ENCODE peak calls at places on chromosome 11, in seven cellular contexts. One of them, this sample, is unnamed.
A peak's percentile ranks its signal among the peaks of the same experiment; 100 is the strongest.

GRCh38 chr11:118918686-118919280 is 6.9 kb downstream of the BCL9L start:
- DNase-seq in stimulated activated CD4-positive, alpha-beta T cell treated with anti-CD3 and anti-CD28 coated beads, Interleukin-1b, Interleukin-23, amount 100 ng/mL, for 24 hours: no peak
- DNase-seq in Calu3: no peak
- DNase-seq in stimulated activated CD8-positive, alpha-beta memory T cell treated with anti-CD3 and anti-CD28 coated beads, Interleukin-7, amount 100 ng/mL, for 24 hours: no peak
- DNase-seq in iPS-NIHi11: no peak
- DNase-seq in GM13977: no peak
- DNase-seq in T-helper 2 cell: peak; percentile 40
- DNase-seq in this sample: no peak

GRCh38 chr11:117572129-117572528 is 224.9 kb downstream of the DSCAML1 start:
- DNase-seq in T-helper 2 cell: no peak
- DNase-seq in stimulated activated CD4-positive, alpha-beta T cell treated with anti-CD3 and anti-CD28 coated beads, Interleukin-1b, Interleukin-23, amount 100 ng/mL, for 24 hours: no peak
- DNase-seq in GM13977: no peak
- DNase-seq in stimulated activated CD8-positive, alpha-beta memory T cell treated with anti-CD3 and anti-CD28 coated beads, Interleukin-7, amount 100 ng/mL, for 24 hours: no peak
- DNase-seq in Calu3: no peak
- DNase-seq in iPS-NIHi11: no peak
- DNase-seq in this sample: no peak

GRCh38 chr11:106717222-106717621 is 301.1 kb downstream of the GUCY1A2 start:
- DNase-seq in stimulated activated CD8-positive, alpha-beta memory T cell treated with anti-CD3 and anti-CD28 coated beads, Interleukin-7, amount 100 ng/mL, for 24 hours: no peak
- DNase-seq in T-helper 2 cell: no peak
- DNase-seq in iPS-NIHi11: no peak
- DNase-seq in stimulated activated CD4-positive, alpha-beta T cell treated with anti-CD3 and anti-CD28 coated beads, Interleukin-1b, Interleukin-23, amount 100 ng/mL, for 24 hours: no peak
- DNase-seq in Calu3: no peak
- DNase-seq in GM13977: no peak
- DNase-seq in this sample: no peak

GRCh38 chr11:61331636-61332035 is 1.3 kb downstream of the DDB1 start:
- DNase-seq in Calu3: no peak
- DNase-seq in stimulated activated CD8-positive, alpha-beta memory T cell treated with anti-CD3 and anti-CD28 coated beads, Interleukin-7, amount 100 ng/mL, for 24 hours: no peak
- DNase-seq in T-helper 2 cell: no peak
- DNase-seq in stimulated activated CD4-positive, alpha-beta T cell treated with anti-CD3 and anti-CD28 coated beads, Interleukin-1b, Interleukin-23, amount 100 ng/mL, for 24 hours: no peak
- DNase-seq in iPS-NIHi11: no peak
- DNase-seq in GM13977: no peak
- DNase-seq in this sample: no peak

GRCh38 chr11:68033708-68034045 is 3.2 kb downstream of the NDUFS8 start:
- DNase-seq in iPS-NIHi11: no peak
- DNase-seq in stimulated activated CD8-positive, alpha-beta memory T cell treated with anti-CD3 and anti-CD28 coated beads, Interleukin-7, amount 100 ng/mL, for 24 hours: no peak
- DNase-seq in T-helper 2 cell: no peak
- DNase-seq in stimulated activated CD4-positive, alpha-beta T cell treated with anti-CD3 and anti-CD28 coated beads, Interleukin-1b, Interleukin-23, amount 100 ng/mL, for 24 hours: no peak
- DNase-seq in GM13977: no peak
- DNase-seq in Calu3: no peak
- DNase-seq in this sample: no peak

GRCh38 chr11:87012089-87012488 is 25.6 kb upstream of the TMEM135 start:
- DNase-seq in stimulated activated CD8-positive, alpha-beta memory T cell treated with anti-CD3 and anti-CD28 coated beads, Interleukin-7, amount 100 ng/mL, for 24 hours: no peak
- DNase-seq in Calu3: no peak
- DNase-seq in iPS-NIHi11: no peak
- DNase-seq in stimulated activated CD4-positive, alpha-beta T cell treated with anti-CD3 and anti-CD28 coated beads, Interleukin-1b, Interleukin-23, amount 100 ng/mL, for 24 hours: no peak
- DNase-seq in T-helper 2 cell: no peak
- DNase-seq in GM13977: no peak
- DNase-seq in this sample: no peak

GRCh38 chr11:113110046-113110445 is 148.8 kb downstream of the NCAM1 start:
- DNase-seq in iPS-NIHi11: no peak
- DNase-seq in T-helper 2 cell: no peak
- DNase-seq in Calu3: no peak
- DNase-seq in stimulated activated CD4-positive, alpha-beta T cell treated with anti-CD3 and anti-CD28 coated beads, Interleukin-1b, Interleukin-23, amount 100 ng/mL, for 24 hours: no peak
- DNase-seq in stimulated activated CD8-positive, alpha-beta memory T cell treated with anti-CD3 and anti-CD28 coated beads, Interleukin-7, amount 100 ng/mL, for 24 hours: no peak
- DNase-seq in GM13977: no peak
- DNase-seq in this sample: no peak

GRCh38 chr11:74033046-74033445 is 24.2 kb upstream of the UCP3 start:
- DNase-seq in stimulated activated CD4-positive, alpha-beta T cell treated with anti-CD3 and anti-CD28 coated beads, Interleukin-1b, Interleukin-23, amount 100 ng/mL, for 24 hours: no peak
- DNase-seq in iPS-NIHi11: no peak
- DNase-seq in T-helper 2 cell: no peak
- DNase-seq in stimulated activated CD8-positive, alpha-beta memory T cell treated with anti-CD3 and anti-CD28 coated beads, Interleukin-7, amount 100 ng/mL, for 24 hours: no peak
- DNase-seq in GM13977: no peak
- DNase-seq in Calu3: no peak
- DNase-seq in this sample: no peak

GRCh38 chr11:121237686-121238658 is 54.6 kb upstream of the SC5D start:
- DNase-seq in GM13977: no peak
- DNase-seq in stimulated activated CD4-positive, alpha-beta T cell treated with anti-CD3 and anti-CD28 coated beads, Interleukin-1b, Interleukin-23, amount 100 ng/mL, for 24 hours: no peak
- DNase-seq in iPS-NIHi11: no peak
- DNase-seq in Calu3: no peak
- DNase-seq in T-helper 2 cell: peak; percentile 69
- DNase-seq in stimulated activated CD8-positive, alpha-beta memory T cell treated with anti-CD3 and anti-CD28 coated beads, Interleukin-7, amount 100 ng/mL, for 24 hours: no peak
- DNase-seq in this sample: no peak

GRCh38 chr11:1205987-1206331 is 16.9 kb upstream of the MUC5B start:
- DNase-seq in stimulated activated CD4-positive, alpha-beta T cell treated with anti-CD3 and anti-CD28 coated beads, Interleukin-1b, Interleukin-23, amount 100 ng/mL, for 24 hours: no peak
- DNase-seq in GM13977: no peak
- DNase-seq in T-helper 2 cell: no peak
- DNase-seq in stimulated activated CD8-positive, alpha-beta memory T cell treated with anti-CD3 and anti-CD28 coated beads, Interleukin-7, amount 100 ng/mL, for 24 hours: no peak
- DNase-seq in iPS-NIHi11: no peak
- DNase-seq in Calu3: no peak
- DNase-seq in this sample: no peak

GRCh38 chr11:119942021-119942420 is 195.9 kb downstream of the TRIM29 start:
- DNase-seq in Calu3: no peak
- DNase-seq in GM13977: no peak
- DNase-seq in T-helper 2 cell: no peak
- DNase-seq in iPS-NIHi11: peak; percentile 31
- DNase-seq in stimulated activated CD8-positive, alpha-beta memory T cell treated with anti-CD3 and anti-CD28 coated beads, Interleukin-7, amount 100 ng/mL, for 24 hours: no peak
- DNase-seq in stimulated activated CD4-positive, alpha-beta T cell treated with anti-CD3 and anti-CD28 coated beads, Interleukin-1b, Interleukin-23, amount 100 ng/mL, for 24 hours: no peak
- DNase-seq in this sample: no peak

GRCh38 chr11:8234425-8234821 is 29.3 kb downstream of the LMO1 start:
- DNase-seq in iPS-NIHi11: no peak
- DNase-seq in Calu3: peak; percentile 36
- DNase-seq in GM13977: no peak
- DNase-seq in T-helper 2 cell: no peak
- DNase-seq in stimulated activated CD4-positive, alpha-beta T cell treated with anti-CD3 and anti-CD28 coated beads, Interleukin-1b, Interleukin-23, amount 100 ng/mL, for 24 hours: no peak
- DNase-seq in stimulated activated CD8-positive, alpha-beta memory T cell treated with anti-CD3 and anti-CD28 coated beads, Interleukin-7, amount 100 ng/mL, for 24 hours: no peak
- DNase-seq in this sample: no peak

GRCh38 chr11:122240621-122241020 is 124.6 kb upstream of the BLID start:
- DNase-seq in stimulated activated CD4-positive, alpha-beta T cell treated with anti-CD3 and anti-CD28 coated beads, Interleukin-1b, Interleukin-23, amount 100 ng/mL, for 24 hours: no peak
- DNase-seq in stimulated activated CD8-positive, alpha-beta memory T cell treated with anti-CD3 and anti-CD28 coated beads, Interleukin-7, amount 100 ng/mL, for 24 hours: no peak
- DNase-seq in T-helper 2 cell: no peak
- DNase-seq in iPS-NIHi11: no peak
- DNase-seq in GM13977: no peak
- DNase-seq in Calu3: no peak
- DNase-seq in this sample: no peak

GRCh38 chr11:13720940-13721339 is 52.5 kb downstream of the FAR1 start:
- DNase-seq in T-helper 2 cell: no peak
- DNase-seq in Calu3: no peak
- DNase-seq in stimulated activated CD8-positive, alpha-beta memory T cell treated with anti-CD3 and anti-CD28 coated beads, Interleukin-7, amount 100 ng/mL, for 24 hours: no peak
- DNase-seq in iPS-NIHi11: no peak
- DNase-seq in stimulated activated CD4-positive, alpha-beta T cell treated with anti-CD3 and anti-CD28 coated beads, Interleukin-1b, Interleukin-23, amount 100 ng/mL, for 24 hours: no peak
- DNase-seq in GM13977: no peak
- DNase-seq in this sample: no peak

GRCh38 chr11:33402066-33402465 is 144.9 kb downstream of the HIPK3 start:
- DNase-seq in T-helper 2 cell: no peak
- DNase-seq in stimulated activated CD4-positive, alpha-beta T cell treated with anti-CD3 and anti-CD28 coated beads, Interleukin-1b, Interleukin-23, amount 100 ng/mL, for 24 hours: no peak
- DNase-seq in iPS-NIHi11: peak; percentile 31
- DNase-seq in stimulated activated CD8-positive, alpha-beta memory T cell treated with anti-CD3 and anti-CD28 coated beads, Interleukin-7, amount 100 ng/mL, for 24 hours: no peak
- DNase-seq in Calu3: no peak
- DNase-seq in GM13977: no peak
- DNase-seq in this sample: no peak

GRCh38 chr11:516400-516799 is 9.4 kb upstream of the RNH1 start:
- DNase-seq in Calu3: no peak
- DNase-seq in stimulated activated CD4-positive, alpha-beta T cell treated with anti-CD3 and anti-CD28 coated beads, Interleukin-1b, Interleukin-23, amount 100 ng/mL, for 24 hours: no peak
- DNase-seq in GM13977: no peak
- DNase-seq in T-helper 2 cell: no peak
- DNase-seq in iPS-NIHi11: no peak
- DNase-seq in stimulated activated CD8-positive, alpha-beta memory T cell treated with anti-CD3 and anti-CD28 coated beads, Interleukin-7, amount 100 ng/mL, for 24 hours: no peak
- DNase-seq in this sample: no peak

GRCh38 chr11:15159085-15159484 is 44.4 kb downstream of the INSC start:
- DNase-seq in T-helper 2 cell: peak; percentile 5
- DNase-seq in Calu3: peak; percentile 12
- DNase-seq in stimulated activated CD4-positive, alpha-beta T cell treated with anti-CD3 and anti-CD28 coated beads, Interleukin-1b, Interleukin-23, amount 100 ng/mL, for 24 hours: no peak
- DNase-seq in GM13977: peak; percentile 40
- DNase-seq in iPS-NIHi11: peak; percentile 52
- DNase-seq in stimulated activated CD8-positive, alpha-beta memory T cell treated with anti-CD3 and anti-CD28 coated beads, Interleukin-7, amount 100 ng/mL, for 24 hours: no peak
- DNase-seq in this sample: peak; percentile 28

GRCh38 chr11:4090258-4090657 is 4.3 kb upstream of the RRM1 start:
- DNase-seq in stimulated activated CD8-positive, alpha-beta memory T cell treated with anti-CD3 and anti-CD28 coated beads, Interleukin-7, amount 100 ng/mL, for 24 hours: no peak
- DNase-seq in T-helper 2 cell: peak; percentile 90
- DNase-seq in stimulated activated CD4-positive, alpha-beta T cell treated with anti-CD3 and anti-CD28 coated beads, Interleukin-1b, Interleukin-23, amount 100 ng/mL, for 24 hours: no peak
- DNase-seq in iPS-NIHi11: no peak
- DNase-seq in GM13977: no peak
- DNase-seq in Calu3: no peak
- DNase-seq in this sample: no peak

GRCh38 chr11:102604011-102604410 is 21.1 kb downstream of the MMP20 start:
- DNase-seq in GM13977: no peak
- DNase-seq in T-helper 2 cell: no peak
- DNase-seq in iPS-NIHi11: no peak
- DNase-seq in Calu3: no peak
- DNase-seq in stimulated activated CD4-positive, alpha-beta T cell treated with anti-CD3 and anti-CD28 coated beads, Interleukin-1b, Interleukin-23, amount 100 ng/mL, for 24 hours: no peak
- DNase-seq in stimulated activated CD8-positive, alpha-beta memory T cell treated with anti-CD3 and anti-CD28 coated beads, Interleukin-7, amount 100 ng/mL, for 24 hours: no peak
- DNase-seq in this sample: no peak

GRCh38 chr11:66787934-66788758 is 55.1 kb upstream of the RCE1 start:
- DNase-seq in T-helper 2 cell: no peak
- DNase-seq in stimulated activated CD4-positive, alpha-beta T cell treated with anti-CD3 and anti-CD28 coated beads, Interleukin-1b, Interleukin-23, amount 100 ng/mL, for 24 hours: no peak
- DNase-seq in GM13977: no peak
- DNase-seq in Calu3: no peak
- DNase-seq in stimulated activated CD8-positive, alpha-beta memory T cell treated with anti-CD3 and anti-CD28 coated beads, Interleukin-7, amount 100 ng/mL, for 24 hours: no peak
- DNase-seq in iPS-NIHi11: no peak
- DNase-seq in this sample: no peak

GRCh38 chr11:44592125-44592643 is 26.7 kb downstream of the CD82 start:
- DNase-seq in stimulated activated CD8-positive, alpha-beta memory T cell treated with anti-CD3 and anti-CD28 coated beads, Interleukin-7, amount 100 ng/mL, for 24 hours: no peak
- DNase-seq in stimulated activated CD4-positive, alpha-beta T cell treated with anti-CD3 and anti-CD28 coated beads, Interleukin-1b, Interleukin-23, amount 100 ng/mL, for 24 hours: no peak
- DNase-seq in T-helper 2 cell: no peak
- DNase-seq in iPS-NIHi11: no peak
- DNase-seq in Calu3: no peak
- DNase-seq in GM13977: no peak
- DNase-seq in this sample: no peak

GRCh38 chr11:68950268-68950667 is 30.5 kb downstream of the MRGPRD start:
- DNase-seq in stimulated activated CD8-positive, alpha-beta memory T cell treated with anti-CD3 and anti-CD28 coated beads, Interleukin-7, amount 100 ng/mL, for 24 hours: no peak
- DNase-seq in stimulated activated CD4-positive, alpha-beta T cell treated with anti-CD3 and anti-CD28 coated beads, Interleukin-1b, Interleukin-23, amount 100 ng/mL, for 24 hours: no peak
- DNase-seq in T-helper 2 cell: peak; percentile 33
- DNase-seq in GM13977: no peak
- DNase-seq in iPS-NIHi11: peak; percentile 86
- DNase-seq in Calu3: no peak
- DNase-seq in this sample: peak; percentile 62

GRCh38 chr11:59216654-59217640 is 4.2 kb upstream of the MPEG1 start:
- DNase-seq in GM13977: peak; percentile 56
- DNase-seq in Calu3: peak; percentile 22
- DNase-seq in T-helper 2 cell: peak; percentile 13
- DNase-seq in iPS-NIHi11: no peak
- DNase-seq in stimulated activated CD4-positive, alpha-beta T cell treated with anti-CD3 and anti-CD28 coated beads, Interleukin-1b, Interleukin-23, amount 100 ng/mL, for 24 hours: no peak
- DNase-seq in stimulated activated CD8-positive, alpha-beta memory T cell treated with anti-CD3 and anti-CD28 coated beads, Interleukin-7, amount 100 ng/mL, for 24 hours: no peak
- DNase-seq in this sample: peak; percentile 50

GRCh38 chr11:113664069-113664980 is 41.8 kb downstream of the TMPRSS5 start:
- DNase-seq in T-helper 2 cell: no peak
- DNase-seq in Calu3: peak; percentile 23
- DNase-seq in iPS-NIHi11: peak; percentile 32
- DNase-seq in stimulated activated CD4-positive, alpha-beta T cell treated with anti-CD3 and anti-CD28 coated beads, Interleukin-1b, Interleukin-23, amount 100 ng/mL, for 24 hours: no peak
- DNase-seq in GM13977: no peak
- DNase-seq in stimulated activated CD8-positive, alpha-beta memory T cell treated with anti-CD3 and anti-CD28 coated beads, Interleukin-7, amount 100 ng/mL, for 24 hours: no peak
- DNase-seq in this sample: no peak

GRCh38 chr11:44578279-44578678 is 12.8 kb downstream of the CD82 start:
- DNase-seq in Calu3: no peak
- DNase-seq in T-helper 2 cell: peak; percentile 67
- DNase-seq in stimulated activated CD4-positive, alpha-beta T cell treated with anti-CD3 and anti-CD28 coated beads, Interleukin-1b, Interleukin-23, amount 100 ng/mL, for 24 hours: no peak
- DNase-seq in iPS-NIHi11: no peak
- DNase-seq in stimulated activated CD8-positive, alpha-beta memory T cell treated with anti-CD3 and anti-CD28 coated beads, Interleukin-7, amount 100 ng/mL, for 24 hours: no peak
- DNase-seq in GM13977: no peak
- DNase-seq in this sample: peak; percentile 69

GRCh38 chr11:96622026-96622634 is 232.3 kb downstream of the JRKL start:
- DNase-seq in T-helper 2 cell: no peak
- DNase-seq in stimulated activated CD8-positive, alpha-beta memory T cell treated with anti-CD3 and anti-CD28 coated beads, Interleukin-7, amount 100 ng/mL, for 24 hours: no peak
- DNase-seq in iPS-NIHi11: no peak
- DNase-seq in Calu3: no peak
- DNase-seq in stimulated activated CD4-positive, alpha-beta T cell treated with anti-CD3 and anti-CD28 coated beads, Interleukin-1b, Interleukin-23, amount 100 ng/mL, for 24 hours: no peak
- DNase-seq in GM13977: no peak
- DNase-seq in this sample: no peak

GRCh38 chr11:67492801-67493547 is 10.1 kb downstream of the AIP start:
- DNase-seq in iPS-NIHi11: peak; percentile 83
- DNase-seq in Calu3: no peak
- DNase-seq in GM13977: no peak
- DNase-seq in stimulated activated CD4-positive, alpha-beta T cell treated with anti-CD3 and anti-CD28 coated beads, Interleukin-1b, Interleukin-23, amount 100 ng/mL, for 24 hours: no peak
- DNase-seq in stimulated activated CD8-positive, alpha-beta memory T cell treated with anti-CD3 and anti-CD28 coated beads, Interleukin-7, amount 100 ng/mL, for 24 hours: no peak
- DNase-seq in T-helper 2 cell: no peak
- DNase-seq in this sample: no peak

GRCh38 chr11:6864436-6864835 is 1.6 kb downstream of the OR10A2 start:
- DNase-seq in stimulated activated CD8-positive, alpha-beta memory T cell treated with anti-CD3 and anti-CD28 coated beads, Interleukin-7, amount 100 ng/mL, for 24 hours: no peak
- DNase-seq in stimulated activated CD4-positive, alpha-beta T cell treated with anti-CD3 and anti-CD28 coated beads, Interleukin-1b, Interleukin-23, amount 100 ng/mL, for 24 hours: no peak
- DNase-seq in iPS-NIHi11: no peak
- DNase-seq in T-helper 2 cell: no peak
- DNase-seq in GM13977: no peak
- DNase-seq in Calu3: no peak
- DNase-seq in this sample: no peak

GRCh38 chr11:21514298-21514697 is 678.6 kb upstream of the ANO5 start:
- DNase-seq in iPS-NIHi11: peak; percentile 18
- DNase-seq in T-helper 2 cell: peak; percentile 1
- DNase-seq in stimulated activated CD4-positive, alpha-beta T cell treated with anti-CD3 and anti-CD28 coated beads, Interleukin-1b, Interleukin-23, amount 100 ng/mL, for 24 hours: no peak
- DNase-seq in GM13977: no peak
- DNase-seq in Calu3: peak; percentile 3
- DNase-seq in stimulated activated CD8-positive, alpha-beta memory T cell treated with anti-CD3 and anti-CD28 coated beads, Interleukin-7, amount 100 ng/mL, for 24 hours: no peak
- DNase-seq in this sample: no peak

This sample was measured in GM13976.